ENCODE peak calls at places on chromosomes 11 and 22, in eight cellular contexts. A is left ventricle myocardium inferior, C is heart left ventricle, O is stomach, K is HCT116, T is right cardiac atrium, D is GM23248, M is PC-3. W is an unnamed sample.

GRCh38 chr11:23280088-23280487 is 419.8 kb upstream of the CCDC179 start:
- DNase-seq in A (no peak), C (no peak), O (no peak), K (no peak), T (no peak), D (peak; percentile 45), M (no peak), W (no peak)

GRCh38 chr11:90803366-90803765 is 580.5 kb upstream of the CHORDC1 start:
- DNase-seq in A (no peak), C (no peak), O (no peak), K (no peak), T (no peak), D (no peak), M (peak; percentile 89), W (no peak)

GRCh38 chr11:96054870-96055705 is 131.2 kb upstream of the MTMR2 start:
- DNase-seq in A (no peak), C (no peak), O (no peak), K (peak; percentile 27), T (no peak), D (peak; percentile 66), M (peak; percentile 77), W (no peak)

GRCh38 chr22:46758867-46759290 is 3.6 kb upstream of the TBC1D22A start:
- DNase-seq in A (no peak), C (peak; percentile 60), O (peak; percentile 76), K (peak; percentile 62), T (peak; percentile 65), D (peak; percentile 65), M (peak; percentile 57), W (peak; percentile 53)

GRCh38 chr11:1269957-1270356 is 39.5 kb downstream of the TOLLIP start:
- DNase-seq in A (no peak), C (no peak), O (no peak), K (no peak), T (peak; percentile 21), D (no peak), M (no peak), W (no peak)

GRCh38 chr11:128705124-128705920 is 11.4 kb downstream of the FLI1 start:
- DNase-seq in A (no peak), C (no peak), O (no peak), K (no peak), T (no peak), D (no peak), M (no peak), W (no peak)

GRCh38 chr11:3197878-3198528 is 20.6 kb downstream of the MRGPRG start:
- DNase-seq in A (no peak), C (no peak), O (no peak), K (no peak), T (no peak), D (no peak), M (no peak), W (no peak)

GRCh38 chr22:35102663-35103062 is 36.7 kb downstream of the ISX start:
- DNase-seq in A (no peak), C (no peak), O (no peak), K (no peak), T (no peak), D (peak; percentile 16), M (peak; percentile 4), W (peak; percentile 48)

GRCh38 chr11:59901306-59901705 is 22.7 kb downstream of the OOSP3 start:
- DNase-seq in A (no peak), C (no peak), O (no peak), K (peak; percentile 22), T (no peak), D (peak; percentile 64), M (peak; percentile 97), W (no peak)

GRCh38 chr11:79314906-79315689 is 125.7 kb downstream of the TENM4 start:
- DNase-seq in A (no peak), C (no peak), O (no peak), K (no peak), T (no peak), D (peak; percentile 14), M (peak; percentile 21), W (no peak)

DNA sequence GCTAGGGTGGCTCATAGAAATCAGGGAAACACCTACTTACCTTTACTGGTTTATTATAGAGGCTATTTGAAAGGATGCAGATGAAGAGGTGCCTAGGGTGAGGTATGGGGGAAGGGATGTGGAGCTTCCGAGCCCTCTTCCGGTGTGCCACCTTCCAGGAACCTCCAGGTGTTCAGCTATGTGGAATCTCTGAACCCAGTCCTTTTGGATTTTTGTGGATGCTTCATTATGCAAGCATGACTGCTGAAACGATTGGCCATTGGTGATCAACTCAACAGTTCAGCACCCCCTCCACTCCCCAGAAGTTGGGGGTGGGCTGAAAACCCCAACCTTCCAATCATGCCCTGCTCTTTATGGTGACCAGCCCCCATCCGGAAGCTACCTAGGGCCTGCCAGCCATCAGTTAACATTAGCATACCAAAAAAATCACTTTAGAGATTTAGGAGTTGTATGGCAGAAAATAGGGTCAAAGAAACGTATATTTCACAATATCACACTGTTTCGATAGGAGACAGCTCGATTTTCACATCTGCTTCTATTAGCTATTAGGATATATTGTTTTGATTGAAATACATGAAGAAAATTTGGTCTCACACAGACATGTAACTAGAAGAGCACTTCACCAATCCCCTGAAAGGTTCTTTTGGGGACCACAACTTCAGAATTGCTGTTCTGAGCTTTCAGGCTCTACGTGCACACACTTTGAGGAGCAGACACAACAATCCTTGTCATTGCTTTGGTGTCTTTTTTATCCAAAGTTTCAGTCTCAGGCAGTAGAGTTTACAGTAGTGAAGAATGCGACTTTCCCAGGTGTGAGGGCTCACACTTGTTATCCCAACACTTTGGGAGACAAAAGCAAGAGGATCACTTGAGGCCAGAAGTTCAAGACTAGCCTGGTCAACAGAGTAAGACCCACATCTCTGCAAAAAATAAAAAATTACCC is 3.3 kb upstream of the POLR2G start:
- DNase-seq in A (no peak), C (no peak), O (no peak), K (no peak), T (no peak), D (no peak), M (no peak), W (no peak)
- H3K27ac ChIP-seq in A (no peak overlapping the region), C (no peak overlapping the region), O (no peak overlapping the region), K (no peak overlapping the region), T (no peak overlapping the region), D (no peak overlapping the region), M (no peak overlapping the region), W (no peak overlapping the region)

DNA sequence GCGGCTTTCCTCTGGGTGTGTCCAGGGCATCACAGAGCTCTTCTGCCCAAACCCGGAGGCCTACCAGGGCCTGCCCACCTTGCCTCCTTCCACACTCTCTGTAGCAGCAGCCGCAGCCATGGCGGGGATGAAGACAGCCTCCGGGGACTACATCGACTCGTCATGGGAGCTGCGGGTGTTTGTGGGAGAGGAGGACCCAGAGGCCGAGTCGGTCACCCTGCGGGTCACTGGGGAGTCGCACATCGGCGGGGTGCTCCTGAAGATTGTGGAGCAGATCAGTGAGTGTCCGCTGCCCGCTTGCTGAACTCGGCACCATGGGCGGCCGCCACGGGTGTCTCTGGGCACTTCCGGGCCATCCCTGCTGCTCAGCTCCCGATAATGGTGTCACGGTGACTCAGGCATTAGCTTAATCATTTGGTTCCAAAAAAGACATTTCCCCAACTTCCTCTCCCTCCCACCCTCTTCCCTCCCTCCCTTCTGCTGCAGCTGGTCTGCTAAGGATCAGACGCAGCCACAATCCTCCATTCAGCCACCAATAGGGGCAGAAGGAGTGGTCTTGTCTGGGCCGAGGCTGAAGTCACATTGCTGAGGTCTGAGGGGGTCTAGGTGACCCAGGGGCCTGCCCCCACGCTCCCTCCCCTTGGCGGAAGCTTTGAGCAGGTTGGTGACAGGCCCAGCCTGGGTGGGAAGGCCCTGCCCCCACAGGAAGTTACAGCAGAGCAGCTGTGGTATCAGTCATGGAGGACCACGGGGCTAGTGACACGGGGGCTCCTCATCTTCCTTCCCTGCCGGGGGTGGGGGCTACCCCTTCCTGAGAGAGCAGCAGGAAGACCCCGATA is 945 bp downstream of the FERMT3 start:
- DNase-seq in A (peak; percentile 69), C (peak; percentile 72), O (peak; percentile 55), K (no peak), T (peak; percentile 87), D (peak; percentile 90), M (peak; percentile 22), W (peak; percentile 79)
- H3K4me3 ChIP-seq in A (peak overlapping the region; percentile 58), C (peak overlapping the region; percentile 40), O (peak overlapping the region; percentile 38), K (no peak overlapping the region), T (peak overlapping the region; percentile 13), D (peak overlapping the region; percentile 36), M (no peak overlapping the region), W (peak overlapping the region; percentile 64)

DNA sequence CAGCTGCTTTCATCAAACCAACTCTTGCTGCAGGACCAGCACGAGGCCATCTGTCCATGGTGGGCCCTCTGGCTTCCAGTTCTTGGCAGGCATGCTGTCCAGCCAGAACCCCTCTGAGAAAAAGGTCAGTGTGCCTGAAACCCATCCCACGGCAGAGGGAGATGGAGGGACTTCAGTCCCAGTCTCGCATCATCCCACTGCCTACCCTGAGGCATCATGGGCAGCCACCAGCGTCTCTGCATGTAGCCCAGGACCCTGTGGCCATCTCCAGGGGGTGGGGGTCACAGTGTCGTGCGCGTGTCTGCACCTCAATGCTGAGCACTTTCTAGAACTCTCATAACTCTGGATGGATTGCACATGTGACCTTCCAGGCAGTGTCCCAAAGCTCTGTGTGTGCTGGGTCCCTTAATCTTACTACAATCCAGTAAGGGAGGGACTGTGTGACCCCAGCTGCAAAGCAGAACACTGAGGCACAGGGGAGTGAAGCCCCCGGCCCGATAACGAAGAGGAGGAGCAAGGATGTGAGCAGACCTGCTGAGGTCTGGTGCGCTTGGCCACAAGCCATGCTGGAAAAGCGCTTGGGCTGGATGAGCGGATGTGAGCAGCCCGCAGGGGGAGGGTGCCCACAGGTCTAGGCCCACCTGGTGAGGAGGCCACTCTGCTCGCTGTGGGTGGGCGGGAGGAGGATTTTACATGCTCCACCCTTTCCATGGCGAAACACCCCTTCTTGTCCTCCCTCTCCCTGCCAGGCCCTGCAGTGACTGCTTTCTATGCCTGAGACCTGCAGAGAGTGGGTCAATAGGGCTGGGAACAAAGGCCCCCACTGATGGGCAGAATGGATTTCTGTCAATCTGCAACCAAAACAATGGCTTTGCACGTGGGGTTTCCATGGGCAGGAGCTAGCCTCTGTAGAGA is 1401.0 kb downstream of the BRD1 start:
- DNase-seq in A (no peak), C (no peak), O (no peak), K (no peak), T (peak; percentile 14), D (no peak), M (no peak), W (no peak)
- H3K9me3 ChIP-seq in A (no peaks in the 10 kb centered on the region), C (no peaks in the 10 kb centered on the region), O (no peaks in the 10 kb centered on the region), K (no peaks in the 10 kb centered on the region), T (no peaks in the 10 kb centered on the region), D (no peaks in the 10 kb centered on the region), M (no peaks in the 10 kb centered on the region), W (no peaks in the 10 kb centered on the region)

GRCh38 chr11:117061256-117061655 is 37.0 kb downstream of the SIK3 start:
- DNase-seq in A (no peak), C (no peak), O (no peak), K (no peak), T (no peak), D (no peak), M (no peak), W (no peak)
- H3K27ac ChIP-seq in A (no peak overlapping the region), C (no peak overlapping the region), O (no peak overlapping the region), K (no peak overlapping the region), T (no peak overlapping the region), D (no peak overlapping the region), M (no peak overlapping the region), W (no peak overlapping the region)

DNA sequence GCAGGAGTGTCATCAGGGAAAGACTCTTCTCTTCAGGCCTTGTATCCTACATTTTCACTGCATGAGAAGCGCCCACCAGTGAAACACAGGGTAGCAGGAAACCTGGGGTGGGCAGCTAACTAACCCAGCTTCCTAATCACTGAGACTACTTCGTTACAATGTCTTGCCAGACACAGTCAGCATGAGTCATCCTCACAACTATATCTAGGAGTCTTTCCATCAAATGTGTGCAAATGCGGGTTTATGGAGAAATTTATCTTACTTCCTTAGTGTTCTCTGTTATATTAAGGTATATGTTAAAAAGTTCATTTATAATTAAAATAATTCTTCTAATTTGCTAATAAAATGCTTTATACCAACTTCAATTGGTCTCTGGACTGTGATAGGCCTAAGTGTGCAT is 79.9 kb upstream of the RAB1B start:
- DNase-seq in A (no peak), C (no peak), O (no peak), K (no peak), T (no peak), D (peak; percentile 90), M (peak; percentile 83), W (no peak)
- H3K4me3 ChIP-seq in A (no peak overlapping the region), C (no peak overlapping the region), O (no peak overlapping the region), K (no peak overlapping the region), T (no peak overlapping the region), D (no peak overlapping the region), M (no peak overlapping the region), W (no peak overlapping the region)

W was measured in lower lobe of right lung.